ENCODE peak calls at places on chromosomes 3 and 15, in five cellular contexts. B, S, K, O and G are unnamed samples.

GRCh38 chr3:187210555-187211327 is 13.5 kb downstream of the RTP1 start:
- DNase-seq in S (peak), B (no peak), K (no peak), O (no peak), G (no peak)

GRCh38 chr15:45110256-45110820 is 3.6 kb downstream of the DUOX2 start:
- DNase-seq in K (no peak), O (no peak), S (no peak), B (no peak), G (no peak)

GRCh38 chr3:52281980-52282801 is 3.7 kb upstream of the WDR82 start:
- DNase-seq in K (no peak), B (no peak), O (peak), S (no peak), G (no peak)

GRCh38 chr3:197021231-197021630 is 8.4 kb downstream of the MELTF start:
- DNase-seq in B (no peak), S (no peak), K (no peak), O (no peak), G (no peak)

GRCh38 chr3:197847866-197848401 is 56.9 kb downstream of the LRCH3 start:
- DNase-seq in S (peak), O (peak), K (no peak), B (no peak), G (no peak)

GRCh38 chr15:58611731-58612676 is 137.5 kb downstream of the ADAM10 start:
- DNase-seq in K (no peak), S (no peak), B (no peak), O (no peak), G (no peak)

GRCh38 chr15:76799760-76800159 is 105.4 kb downstream of the SCAPER start:
- DNase-seq in S (no peak), B (no peak), O (no peak), K (no peak), G (no peak)

GRCh38 chr3:58471025-58471887 is 20.6 kb upstream of the KCTD6 start:
- DNase-seq in B (no peak), K (no peak), S (peak), O (peak), G (peak)

GRCh38 chr3:65330072-65330471 is 642.3 kb upstream of the ADAMTS9 start:
- DNase-seq in O (no peak), S (no peak), B (no peak), K (no peak), G (no peak)

GRCh38 chr15:69980311-69981059 is 117.2 kb downstream of the TLE3 start:
- DNase-seq in B (no peak), S (peak), O (no peak), K (no peak), G (no peak)

GRCh38 chr3:113428581-113428980 is 12.7 kb downstream of the CFAP44 start:
- DNase-seq in O (no peak), S (peak), K (no peak), B (no peak), G (no peak)

GRCh38 chr3:32154180-32154579 is 47.8 kb downstream of the GPD1L start:
- DNase-seq in B (no peak), K (no peak), S (no peak), O (no peak), G (no peak)